ENCODE peak calls at places on chromosomes 3 and 15, in ten cellular contexts. Y is cardiac muscle cell; M is uterus; D is thoracic aorta; H is GM23248; A is AG04450; F is CD4-positive, alpha-beta T cell; W is mesenchymal stem cell; V is body of pancreas; R is right lobe of liver. G is an unnamed sample.

GRCh38 chr3:18771931-18772330 is 346.8 kb upstream of the SATB1 start:
- DNase-seq in Y (no peak), M (no peak), D (no peak), H (no peak), A (no peak), F (no peak), W (no peak), V (no peak), R (no peak), G (no peak)

GRCh38 chr15:41666353-41666920 is 6.2 kb downstream of the MGA start:
- DNase-seq in Y (no peak), M (no peak), D (no peak), H (peak; percentile 54), A (no peak), F (no peak), W (peak; percentile 57), V (no peak), R (no peak), G (no peak)

GRCh38 chr3:141368062-141368924 is at the start of gene ZBTB38:
- DNase-seq in Y (peak; percentile 65), M (peak; percentile 88), D (peak; percentile 81), H (peak; percentile 93), A (peak; percentile 87), F (no peak), W (peak; percentile 97), V (peak; percentile 90), R (peak; percentile 83), G (no peak)

GRCh38 chr3:197539651-197540051 is 16.1 kb downstream of the BDH1 start:
- DNase-seq in Y (no peak), M (no peak), D (no peak), H (no peak), A (no peak), F (no peak), W (no peak), V (no peak), R (no peak), G (no peak)

GRCh38 chr3:107143206-107143605 is 234.0 kb upstream of the CCDC54 start:
- DNase-seq in Y (no peak), M (no peak), D (no peak), H (no peak), A (no peak), F (no peak), W (no peak), V (no peak), R (no peak), G (no peak)

GRCh38 chr3:187706966-187707365 is 4.6 kb upstream of the RTP2 start:
- DNase-seq in Y (no peak), M (no peak), D (no peak), H (peak; percentile 22), A (no peak), F (no peak), W (no peak), V (peak; percentile 39), R (peak; percentile 63), G (no peak)

GRCh38 chr3:171306631-171307030 is 153.6 kb downstream of the TNIK start:
- DNase-seq in Y (no peak), M (peak; percentile 82), D (peak; percentile 32), H (peak; percentile 91), A (peak; percentile 93), F (no peak), W (peak; percentile 95), V (peak; percentile 40), R (no peak), G (no peak)

GRCh38 chr3:159787794-159788205 is 200.8 kb upstream of the IL12A start:
- DNase-seq in Y (no peak), M (no peak), D (no peak), H (peak; percentile 46), A (peak; percentile 23), F (no peak), W (peak; percentile 92), V (no peak), R (no peak), G (no peak)

GRCh38 chr3:195907730-195908438 is 467 bp downstream of the TNK2 start:
- DNase-seq in Y (peak; percentile 63), M (no peak), D (no peak), H (peak; percentile 29), A (no peak), F (peak; percentile 41), W (peak; percentile 26), V (peak; percentile 56), R (peak; percentile 79), G (peak; percentile 23)

GRCh38 chr15:52784799-52785671 is 5.1 kb downstream of the ONECUT1 start:
- DNase-seq in Y (no peak), M (no peak), D (no peak), H (no peak), A (no peak), F (no peak), W (no peak), V (peak; percentile 90), R (peak; percentile 84), G (no peak)

GRCh38 chr15:98946301-98947255 is 61.0 kb downstream of the PGPEP1L start:
- DNase-seq in Y (no peak), M (no peak), D (peak; percentile 64), H (peak; percentile 52), A (no peak), F (no peak), W (no peak), V (peak; percentile 72), R (peak; percentile 54), G (no peak)

GRCh38 chr3:2454865-2455264 is 356.2 kb downstream of the CNTN4 start:
- DNase-seq in Y (no peak), M (no peak), D (no peak), H (no peak), A (no peak), F (no peak), W (peak; percentile 9), V (no peak), R (no peak), G (no peak)

GRCh38 chr15:68229386-68230156 is at the start of gene CLN6:
- DNase-seq in Y (peak; percentile 90), M (peak; percentile 77), D (no peak), H (peak; percentile 94), A (peak; percentile 27), F (peak; percentile 84), W (peak; percentile 87), V (peak; percentile 81), R (peak; percentile 89), G (peak; percentile 83)

GRCh38 chr15:29887719-29888118 is 65.5 kb upstream of the TJP1 start:
- DNase-seq in Y (no peak), M (no peak), D (no peak), H (peak; percentile 16), A (peak; percentile 39), F (no peak), W (no peak), V (no peak), R (no peak), G (no peak)

GRCh38 chr15:25065286-25065685 is 110.5 kb downstream of the SNRPN start:
- DNase-seq in Y (no peak), M (no peak), D (no peak), H (no peak), A (no peak), F (no peak), W (no peak), V (peak; percentile 6), R (no peak), G (no peak)
- H3K9me3 ChIP-seq in Y (peaks cover 24% of the 10 kb centered on the region), M (peaks cover 98% of the 10 kb centered on the region), D (peaks cover 100% of the 10 kb centered on the region), H (no peaks in the 10 kb centered on the region), A (peaks cover 100% of the 10 kb centered on the region), F (peaks cover 100% of the 10 kb centered on the region), W (peaks cover 100% of the 10 kb centered on the region), V (peaks cover 100% of the 10 kb centered on the region), R (peaks cover 69% of the 10 kb centered on the region), G (peaks cover 48% of the 10 kb centered on the region)

GRCh38 chr3:36025232-36025631 is 355.1 kb upstream of the STAC start:
- DNase-seq in Y (no peak), M (no peak), D (no peak), H (no peak), A (no peak), F (no peak), W (no peak), V (no peak), R (no peak), G (no peak)
- H3K9me3 ChIP-seq in Y (no peaks in the 10 kb centered on the region), M (no peaks in the 10 kb centered on the region), D (no peaks in the 10 kb centered on the region), H (no peaks in the 10 kb centered on the region), A (no peaks in the 10 kb centered on the region), F (no peaks in the 10 kb centered on the region), W (no peaks in the 10 kb centered on the region), V (no peaks in the 10 kb centered on the region), R (no peaks in the 10 kb centered on the region), G (peaks cover 3% of the 10 kb centered on the region)

DNA sequence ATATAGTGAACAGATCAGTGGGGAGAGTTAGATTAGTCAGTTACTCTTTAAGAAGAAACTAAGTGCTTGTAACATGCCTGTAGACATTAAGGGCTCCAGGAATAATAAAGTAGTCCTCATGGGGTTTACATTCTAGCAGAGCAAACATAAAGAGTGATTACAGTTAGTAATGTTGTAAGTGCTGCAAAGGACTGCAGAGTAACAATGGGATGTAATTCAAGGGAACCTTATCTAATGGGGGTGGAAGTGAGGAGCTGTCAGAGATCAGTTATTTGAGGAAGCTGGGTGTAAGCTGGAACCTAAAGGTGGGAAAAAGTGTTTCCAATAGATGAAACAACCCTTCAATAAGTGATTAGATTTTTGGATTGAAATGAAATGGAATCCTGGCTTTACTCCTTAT is 67.6 kb downstream of the ARIH1 start:
- DNase-seq in Y (no peak), M (no peak), D (no peak), H (no peak), A (no peak), F (no peak), W (no peak), V (no peak), R (no peak), G (no peak)
- H3K9me3 ChIP-seq in Y (no peaks in the 10 kb centered on the region), M (no peaks in the 10 kb centered on the region), D (peaks cover 3% of the 10 kb centered on the region), H (no peaks in the 10 kb centered on the region), A (peaks cover 7% of the 10 kb centered on the region), F (no peaks in the 10 kb centered on the region), W (peaks cover 28% of the 10 kb centered on the region), V (peaks cover 8% of the 10 kb centered on the region), R (no peaks in the 10 kb centered on the region), G (no peaks in the 10 kb centered on the region)

GRCh38 chr3:189944285-189945145 is 176.2 kb downstream of the P3H2 start:
- DNase-seq in Y (no peak), M (no peak), D (no peak), H (no peak), A (no peak), F (no peak), W (no peak), V (no peak), R (no peak), G (no peak)

GRCh38 chr3:189937302-189938255 is 183.1 kb downstream of the P3H2 start:
- DNase-seq in Y (no peak), M (no peak), D (no peak), H (peak; percentile 99), A (peak; percentile 57), F (no peak), W (peak; percentile 76), V (no peak), R (no peak), G (no peak)

GRCh38 chr3:189942948-189943347 is 177.7 kb downstream of the P3H2 start:
- DNase-seq in Y (no peak), M (no peak), D (no peak), H (no peak), A (no peak), F (no peak), W (no peak), V (no peak), R (no peak), G (no peak)

GRCh38 chr3:189941679-189942078 is 179.0 kb downstream of the P3H2 start:
- DNase-seq in Y (no peak), M (no peak), D (no peak), H (peak; percentile 75), A (no peak), F (no peak), W (no peak), V (peak; percentile 38), R (no peak), G (no peak)

DNA sequence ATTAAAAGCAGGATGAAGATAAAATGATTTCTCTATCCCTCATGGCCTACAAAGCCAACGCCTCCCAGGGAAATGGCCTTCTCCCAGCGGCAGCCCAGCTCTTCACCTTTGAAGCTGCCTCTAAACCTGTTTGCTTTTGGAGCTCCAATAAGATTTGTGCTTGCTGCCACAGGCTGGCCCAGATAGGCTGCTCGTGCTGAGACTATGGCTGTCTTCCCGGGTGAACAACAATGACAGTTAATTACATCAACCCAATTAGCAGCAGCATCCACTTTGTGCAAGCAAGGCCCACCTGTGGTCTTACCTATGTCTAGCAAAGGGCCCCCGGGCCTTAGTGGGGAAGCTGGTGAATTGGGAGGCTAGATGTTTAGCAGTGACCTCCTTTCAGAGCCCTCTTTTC is 179.6 kb downstream of the P3H2 start:
- DNase-seq in Y (no peak), M (no peak), D (no peak), H (no peak), A (no peak), F (no peak), W (no peak), V (peak; percentile 45), R (no peak), G (no peak)
- H3K9me3 ChIP-seq in Y (no peaks in the 10 kb centered on the region), M (no peaks in the 10 kb centered on the region), D (no peaks in the 10 kb centered on the region), H (no peaks in the 10 kb centered on the region), A (no peaks in the 10 kb centered on the region), F (no peaks in the 10 kb centered on the region), W (no peaks in the 10 kb centered on the region), V (no peaks in the 10 kb centered on the region), R (no peaks in the 10 kb centered on the region), G (no peaks in the 10 kb centered on the region)

G was measured in T-helper 17 cell.